ENCODE peak calls at places on chromosomes 12 and 14, in five cellular contexts. U is lower leg skin, E is transverse colon, R is HCT116, Z is suprapubic skin. F is an unnamed sample.
A peak's percentile ranks its signal among the peaks of the same experiment; 100 is the strongest.

GRCh38 chr14:75274899-75275569 is 3.6 kb upstream of the FOS start:
- DNase-seq in U (peak; percentile 90), E (peak; percentile 74), R (no peak), Z (peak; percentile 82), F (no peak)

GRCh38 chr12:60279224-60279623 is 683.4 kb downstream of the SLC16A7 start:
- DNase-seq in U (no peak), E (no peak), R (no peak), Z (no peak), F (no peak)

GRCh38 chr12:49332891-49333371 is 4.1 kb downstream of the C1QL4 start:
- DNase-seq in U (peak; percentile 84), E (no peak), R (no peak), Z (peak; percentile 66), F (no peak)

GRCh38 chr12:118060301-118061010 is 523 bp downstream of the WSB2 start:
- DNase-seq in U (peak; percentile 89), E (peak; percentile 69), R (no peak), Z (peak; percentile 76), F (peak; percentile 78)

GRCh38 chr12:120257041-120257821 is 8.3 kb downstream of the PXN start:
- DNase-seq in U (no peak), E (no peak), R (no peak), Z (no peak), F (no peak)

GRCh38 chr14:92615451-92615850 is 101.9 kb downstream of the RIN3 start:
- DNase-seq in U (no peak), E (no peak), R (no peak), Z (no peak), F (no peak)

GRCh38 chr14:71855399-71856036 is 76.7 kb upstream of the RGS6 start:
- DNase-seq in U (peak; percentile 89), E (peak; percentile 73), R (peak; percentile 46), Z (no peak), F (peak; percentile 75)

GRCh38 chr14:75252254-75252837 is 26.3 kb upstream of the FOS start:
- DNase-seq in U (no peak), E (peak; percentile 81), R (no peak), Z (no peak), F (no peak)

GRCh38 chr14:93977790-93978581 is 1.6 kb upstream of the ASB2 start:
- DNase-seq in U (no peak), E (peak; percentile 54), R (no peak), Z (no peak), F (no peak)
- TF ChIP-seq POLR2A in U (no peak), E (no peak), R (no peak), Z (no peak), F (no peak)

GRCh38 chr12:92558806-92559205 is 144.0 kb upstream of the PLEKHG7 start:
- DNase-seq in U (no peak), E (no peak), R (no peak), Z (no peak), F (no peak)
- TF ChIP-seq POLR2A in U (no peak), E (no peak), R (no peak), Z (no peak), F (no peak)

DNA sequence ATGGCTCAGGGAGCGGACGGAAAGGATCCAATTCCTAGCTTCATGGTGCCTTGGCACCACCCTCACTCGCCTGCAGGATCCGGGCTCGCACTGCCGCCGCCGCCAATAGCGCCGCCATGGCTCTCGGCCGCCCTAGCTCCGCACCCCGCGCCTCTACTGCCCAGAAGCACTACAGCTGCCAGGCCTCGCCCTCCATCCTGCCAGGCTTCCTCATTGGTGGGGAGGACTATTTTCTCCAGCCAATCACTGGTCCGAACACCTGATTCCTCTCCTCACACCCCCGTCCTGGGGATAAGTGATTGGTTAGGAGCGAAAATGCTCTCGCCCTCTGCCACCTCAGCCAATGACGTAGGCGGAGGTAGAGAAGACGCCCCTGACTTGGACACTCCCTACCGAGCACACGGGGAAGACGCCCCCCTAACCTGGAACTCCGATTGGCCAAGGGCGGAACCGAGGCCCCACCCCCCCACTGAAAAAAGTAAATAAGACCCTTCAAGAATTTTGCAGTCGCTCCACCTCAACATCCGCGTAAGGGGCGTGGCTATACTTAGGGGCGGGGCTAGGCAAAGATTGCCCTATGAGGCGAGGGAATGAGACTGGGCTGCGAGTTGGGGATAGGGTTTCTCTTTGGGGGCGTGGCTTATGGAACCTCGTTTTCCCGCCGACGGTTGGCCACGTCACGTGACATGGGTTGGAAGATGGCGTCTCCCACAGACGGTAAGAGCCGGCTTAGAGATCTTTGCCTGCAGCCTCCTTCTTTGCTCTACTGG is at the start of the genes ALDH6A1 and LIN52:
- DNase-seq in U (peak; percentile 100), E (peak; percentile 100), R (peak; percentile 100), Z (peak; percentile 100), F (peak; percentile 100)
- TF ChIP-seq POLR2A in U (no peak), E (peak; percentile 93), R (peak; percentile 39), Z (peak; percentile 73), F (peak; percentile 90)

DNA sequence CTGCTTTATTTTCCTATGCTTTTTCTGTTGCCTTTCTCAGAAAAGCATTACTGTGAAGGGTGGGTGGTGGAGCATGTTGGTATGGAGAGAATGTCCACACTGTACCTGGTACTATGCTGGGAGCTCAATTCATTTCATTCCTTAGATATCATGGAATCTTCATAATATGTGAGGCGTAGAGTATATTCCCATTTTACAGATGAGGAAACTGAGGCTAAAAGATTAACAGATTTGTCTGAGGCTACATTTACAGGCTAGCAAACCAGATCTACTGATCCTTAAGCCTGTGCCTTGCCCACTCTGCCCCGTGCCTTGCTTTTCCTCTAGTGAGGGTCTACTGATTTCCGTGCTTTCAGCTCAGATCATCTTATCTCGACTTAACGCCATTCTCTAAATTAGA is 5.4 kb downstream of the GLRX5 start:
- DNase-seq in U (no peak), E (no peak), R (no peak), Z (no peak), F (no peak)
- TF ChIP-seq POLR2A in U (no peak), E (no peak), R (no peak), Z (no peak), F (no peak)

GRCh38 chr12:56676851-56677601 is 11.1 kb downstream of the PTGES3 start:
- DNase-seq in U (peak; percentile 60), E (peak; percentile 34), R (no peak), Z (peak; percentile 29), F (no peak)
- TF ChIP-seq POLR2A in U (no peak), E (no peak), R (no peak), Z (no peak), F (no peak)

DNA sequence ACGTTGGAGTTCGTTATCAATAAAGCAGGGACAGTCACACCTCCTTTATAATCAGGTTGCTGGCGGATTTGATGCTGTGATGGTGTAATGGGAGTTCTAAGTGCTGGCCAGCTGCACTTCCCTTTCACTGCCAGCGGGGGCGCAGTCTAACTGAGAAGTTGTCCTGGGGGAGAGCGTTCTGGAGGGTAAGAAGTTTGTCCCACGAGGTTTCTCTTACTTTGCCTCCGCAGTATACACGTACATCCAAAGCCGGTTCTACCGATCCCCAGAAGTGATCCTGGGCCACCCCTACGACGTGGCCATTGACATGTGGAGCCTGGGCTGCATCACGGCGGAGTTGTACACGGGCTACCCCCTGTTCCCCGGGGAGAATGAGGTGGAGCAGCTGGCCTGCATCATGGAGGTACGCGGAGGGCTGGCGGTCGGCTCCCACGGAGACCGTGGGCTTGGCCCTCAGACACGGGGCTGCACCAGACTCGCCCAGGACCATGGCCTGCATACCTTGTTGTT is 42.7 kb downstream of the DYRK4 start:
- DNase-seq in U (peak; percentile 95), E (peak; percentile 86), R (peak; percentile 81), Z (peak; percentile 82), F (peak; percentile 89)
- TF ChIP-seq POLR2A in U (no peak), E (peak; percentile 23), R (peak; percentile 32), Z (no peak), F (peak; percentile 55)

DNA sequence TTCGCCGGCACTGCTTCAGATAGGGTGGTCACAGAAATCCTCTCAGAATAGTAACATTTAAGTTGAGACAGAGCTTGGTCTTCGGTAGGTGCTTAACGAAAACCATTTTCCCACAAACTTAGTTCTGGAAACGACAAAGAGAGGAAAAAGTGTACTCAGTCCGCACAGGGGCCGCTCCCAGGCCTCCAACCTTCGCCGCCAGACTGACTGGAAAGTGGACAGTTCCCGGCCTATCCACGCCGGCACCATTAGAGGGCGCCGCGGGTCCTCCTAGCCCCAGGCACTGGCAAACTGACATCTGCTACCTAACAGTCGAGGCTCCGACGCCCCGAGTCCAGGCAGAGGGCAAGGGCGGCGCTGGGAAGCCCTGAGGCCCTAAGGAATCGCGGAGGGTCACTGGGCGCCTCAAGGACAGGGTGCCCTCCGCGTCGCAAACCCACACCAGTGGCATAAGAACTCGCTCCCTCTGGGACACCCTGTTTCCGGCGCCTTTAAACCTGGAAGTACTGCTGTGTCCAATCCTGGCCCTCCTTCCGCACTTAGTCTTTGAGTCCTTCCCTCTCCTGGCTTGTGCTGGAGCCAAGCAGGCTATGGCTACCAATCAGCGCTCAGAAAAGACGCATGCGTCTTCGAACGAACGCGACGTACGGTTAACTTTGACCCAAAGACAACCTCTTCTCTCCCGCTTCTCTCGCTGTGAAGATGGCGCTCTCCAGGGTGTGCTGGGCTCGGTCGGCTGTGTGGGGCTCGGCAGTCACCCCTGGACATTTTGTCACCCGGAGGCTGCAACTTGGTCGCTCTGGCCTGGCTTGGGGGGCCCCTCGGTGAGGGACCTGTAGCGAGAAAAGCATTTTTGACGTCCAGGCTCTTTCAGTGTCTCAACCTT is at the start of gene LETMD1:
- DNase-seq in U (peak; percentile 98), E (peak; percentile 95), R (peak; percentile 99), Z (peak; percentile 95), F (peak; percentile 97)
- TF ChIP-seq POLR2A in U (no peak), E (peak; percentile 93), R (peak; percentile 75), Z (peak; percentile 52), F (peak; percentile 98)

GRCh38 chr12:6562881-6563280 is 5.2 kb downstream of the NOP2 start:
- DNase-seq in U (no peak), E (no peak), R (no peak), Z (no peak), F (no peak)
- TF ChIP-seq POLR2A in U (no peak), E (no peak), R (no peak), Z (no peak), F (no peak)

GRCh38 chr14:94595912-94596311 is 14.7 kb downstream of the SERPINA5 start:
- DNase-seq in U (no peak), E (no peak), R (no peak), Z (no peak), F (no peak)

GRCh38 chr14:94594441-94594840 is 13.2 kb downstream of the SERPINA5 start:
- DNase-seq in U (no peak), E (no peak), R (no peak), Z (no peak), F (no peak)

GRCh38 chr14:94598506-94598815 is 13.7 kb upstream of the SERPINA3 start:
- DNase-seq in U (no peak), E (no peak), R (no peak), Z (no peak), F (no peak)

GRCh38 chr14:94597788-94598187 is 14.4 kb upstream of the SERPINA3 start:
- DNase-seq in U (no peak), E (no peak), R (no peak), Z (no peak), F (no peak)

DNA sequence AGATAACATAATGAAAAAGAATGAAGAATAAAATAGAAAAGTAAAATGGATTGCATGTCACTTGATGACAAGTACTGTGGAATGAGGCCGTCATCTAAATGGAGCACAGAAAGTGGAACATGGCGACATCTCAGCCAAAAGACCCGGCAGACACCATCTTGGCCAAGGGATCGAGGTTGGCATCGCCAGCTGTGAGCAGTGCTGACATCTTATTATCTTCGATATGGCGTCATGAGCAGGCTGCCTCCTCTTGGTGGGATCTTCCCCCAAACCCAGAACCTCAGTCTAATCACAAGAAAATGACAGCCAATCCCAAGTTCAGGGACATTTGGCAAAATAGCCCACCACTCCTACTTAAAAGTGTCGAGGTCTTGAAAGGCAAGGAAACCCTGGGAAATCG is 15.1 kb downstream of the SERPINA5 start:
- DNase-seq in U (no peak), E (no peak), R (no peak), Z (no peak), F (no peak)
- TF ChIP-seq POLR2A in U (no peak), E (no peak), R (no peak), Z (no peak), F (no peak)

GRCh38 chr14:32657081-32657480 is 281.6 kb upstream of the NPAS3 start:
- DNase-seq in U (no peak), E (peak; percentile 14), R (no peak), Z (peak; percentile 54), F (peak; percentile 9)
- TF ChIP-seq POLR2A in U (no peak), E (no peak), R (no peak), Z (no peak), F (no peak)